ENCODE peak calls at places on chromosomes 7 and 10, in five cellular contexts. Q is transverse colon; E is astrocyte of the spinal cord; K is CD8-positive, alpha-beta T cell; I is OCI-LY7. B is an unnamed sample.

GRCh38 chr7:100897111-100897608 is 1.5 kb upstream of the ACHE start:
- DNase-seq in K (no peak), Q (peak), I (peak), E (no peak), B (no peak)

GRCh38 chr7:39608278-39608677 is 15.1 kb upstream of the RALA start:
- DNase-seq in K (no peak), E (no peak), Q (no peak), I (no peak), B (no peak)

GRCh38 chr7:28879105-28879504 is 79.0 kb downstream of the TRIL start:
- DNase-seq in Q (no peak), I (peak), E (no peak), K (no peak), B (no peak)

GRCh38 chr7:47488969-47489342 is 93.0 kb downstream of the TNS3 start:
- DNase-seq in K (no peak), Q (no peak), I (no peak), E (no peak), B (peak)

GRCh38 chr10:95513008-95513589 is 48.1 kb downstream of the SORBS1 start:
- DNase-seq in K (no peak), E (no peak), Q (peak), I (no peak), B (no peak)

GRCh38 chr10:85919358-85920022 is 447.1 kb downstream of the GRID1 start:
- DNase-seq in Q (no peak), K (no peak), I (no peak), E (no peak), B (no peak)

GRCh38 chr10:129963076-129963830 is 821 bp downstream of the EBF3 start:
- DNase-seq in Q (no peak), E (no peak), K (no peak), I (no peak), B (peak)

GRCh38 chr7:25579688-25580075 is 351.4 kb upstream of the NPVF start:
- DNase-seq in E (no peak), I (no peak), K (no peak), Q (no peak), B (no peak)

GRCh38 chr7:137269240-137269639 is 74.3 kb downstream of the PTN start:
- DNase-seq in Q (no peak), K (no peak), I (no peak), E (no peak), B (no peak)

GRCh38 chr7:139675127-139676110 is 102.4 kb downstream of the HIPK2 start:
- DNase-seq in E (peak), K (no peak), I (no peak), Q (no peak), B (no peak)

GRCh38 chr7:152076324-152076821 is 50.9 kb downstream of the GALNT11 start:
- DNase-seq in K (no peak), Q (peak), I (peak), E (no peak), B (peak)

DNA sequence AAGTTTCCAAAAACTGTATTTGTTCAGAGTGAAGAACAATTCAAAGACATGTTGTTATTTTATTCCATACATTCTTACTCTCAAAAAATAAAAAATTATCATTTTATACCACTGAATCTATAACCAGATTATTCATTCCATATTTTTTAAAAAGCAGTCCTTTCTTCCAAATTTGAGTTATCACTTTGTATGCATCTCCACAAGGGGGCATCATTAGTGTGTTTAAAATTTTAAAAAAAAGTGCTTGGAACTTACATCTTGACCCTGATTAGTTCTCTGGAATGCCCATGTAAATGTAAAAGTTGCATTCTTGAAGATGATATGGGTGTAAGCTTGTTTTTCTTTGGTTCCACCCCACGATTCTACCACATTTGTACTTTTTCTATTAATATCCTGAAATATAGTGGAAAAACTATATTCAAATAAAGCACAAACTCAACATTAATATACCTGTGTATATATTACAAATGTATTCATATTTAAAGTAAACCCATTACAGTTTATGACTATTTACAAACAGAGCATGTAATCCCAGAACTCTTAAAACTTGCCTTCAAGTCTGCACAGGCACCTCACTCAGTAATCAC is 144.9 kb downstream of the ELAPOR2 start:
- DNase-seq in I (peak), Q (no peak), K (no peak), E (peak), B (peak)
- TF ChIP-seq CTCF in I (peak), Q (peak), K (peak), E (peak), B (peak)

GRCh38 chr10:114683162-114683561 is 25.1 kb upstream of the ABLIM1 start:
- DNase-seq in I (no peak), K (no peak), E (no peak), Q (no peak), B (no peak)
- H3K4me3 ChIP-seq in I (no peak), K (no peak), E (no peak), Q (no peak), B (no peak)

GRCh38 chr10:45520476-45520875 is 146.5 kb downstream of the ALOX5 start:
- DNase-seq in I (peak), Q (no peak), E (no peak), K (no peak), B (no peak)
- TF ChIP-seq CTCF in I (peak), Q (no peak), E (no peak), K (no peak), B (no peak)

GRCh38 chr7:117020605-117021002 is 67.3 kb downstream of the ST7 start:
- DNase-seq in K (no peak), I (no peak), E (no peak), Q (no peak), B (no peak)
- H3K4me3 ChIP-seq in K (no peak), I (no peak), E (peak), Q (peak), B (peak)

DNA sequence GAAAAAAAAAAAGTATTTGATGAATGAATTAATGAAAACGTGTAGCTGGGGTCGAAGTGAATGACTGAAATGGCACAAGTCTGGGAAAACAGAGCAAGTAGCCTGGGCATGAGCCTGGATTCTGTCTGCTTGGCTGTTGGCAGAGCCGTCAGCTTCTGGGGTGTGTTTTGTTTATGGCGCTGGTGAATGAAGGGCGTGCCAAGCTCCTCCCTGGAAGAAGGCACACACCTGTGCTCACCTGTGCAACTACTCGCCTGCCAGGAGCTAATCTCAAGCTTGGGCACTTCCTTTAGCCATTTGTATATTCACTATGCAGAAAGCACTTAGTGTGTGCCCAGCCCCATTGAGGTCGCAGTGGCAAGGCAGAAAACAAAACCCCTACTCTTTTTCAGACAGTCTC is 74.1 kb downstream of the GTF2IRD1 start:
- DNase-seq in K (no peak), E (no peak), I (no peak), Q (peak), B (no peak)
- TF ChIP-seq CTCF in K (no peak), E (no peak), I (no peak), Q (no peak), B (no peak)

B was measured in fibroblast of villous mesenchyme.